ENCODE peak calls at places on chromosomes 12 and 14, in four cellular contexts. F is D721Med, S is EL, A is H9. R is an unnamed sample.

GRCh38 chr12:56684745-56685369 is 3.2 kb downstream of the PTGES3 start:
- DNase-seq in A (peak; percentile 23), S (no peak), F (no peak), R (no peak)

GRCh38 chr14:73428354-73428824 is 30.0 kb downstream of the NUMB start:
- DNase-seq in S (no peak), F (no peak), A (no peak), R (no peak)

GRCh38 chr14:103385994-103386491 is 828 bp downstream of the MARK3 start:
- DNase-seq in F (no peak), A (no peak), S (peak; percentile 32), R (no peak)

GRCh38 chr14:90693413-90693812 is 122.8 kb downstream of the TTC7B start:
- DNase-seq in F (no peak), A (no peak), S (no peak), R (no peak)

GRCh38 chr12:116620085-116620734 is 61.0 kb downstream of the MAP1LC3B2 start:
- DNase-seq in F (no peak), A (no peak), S (no peak), R (no peak)

GRCh38 chr12:115227137-115227615 is 543.2 kb upstream of the TBX3 start:
- DNase-seq in F (no peak), A (no peak), S (peak; percentile 91), R (peak; percentile 91)

GRCh38 chr12:106137456-106138278 is 1.1 kb downstream of the NUAK1 start:
- DNase-seq in S (peak; percentile 31), A (no peak), F (no peak), R (no peak)

GRCh38 chr12:77344651-77345050 is 279.3 kb upstream of the E2F7 start:
- DNase-seq in F (no peak), S (no peak), A (no peak), R (no peak)

GRCh38 chr14:42214981-42215491 is 608.4 kb downstream of the LRFN5 start:
- DNase-seq in F (no peak), A (no peak), S (peak; percentile 58), R (peak; percentile 56)

GRCh38 chr12:19190292-19191031 is 60.9 kb downstream of the PLEKHA5 start:
- DNase-seq in F (no peak), S (peak; percentile 61), A (no peak), R (peak; percentile 34)

GRCh38 chr14:24051162-24051788 is 534 bp upstream of the CARMIL3 start:
- DNase-seq in S (no peak), A (peak; percentile 51), F (no peak), R (no peak)

GRCh38 chr12:53994691-53995310 is 5.2 kb upstream of the HOXC9 start:
- DNase-seq in F (no peak), S (no peak), A (no peak), R (no peak)

GRCh38 chr14:75987201-75987970 is 1.8 kb downstream of the IFT43 start:
- DNase-seq in A (no peak), F (no peak), S (no peak), R (no peak)

GRCh38 chr12:92597997-92598396 is 104.8 kb upstream of the PLEKHG7 start:
- DNase-seq in F (no peak), S (peak; percentile 63), A (no peak), R (peak; percentile 56)

GRCh38 chr12:92444763-92445162 is 258.0 kb upstream of the PLEKHG7 start:
- DNase-seq in F (no peak), S (no peak), A (no peak), R (no peak)

GRCh38 chr14:68548194-68549056 is 244.4 kb downstream of the ZFP36L1 start:
- DNase-seq in S (peak; percentile 97), A (no peak), F (no peak), R (peak; percentile 88)

GRCh38 chr14:90676859-90677258 is 139.4 kb downstream of the TTC7B start:
- DNase-seq in F (no peak), S (no peak), A (no peak), R (no peak)

GRCh38 chr14:99323603-99324185 is 51.7 kb upstream of the BCL11B start:
- DNase-seq in A (no peak), F (no peak), S (no peak), R (no peak)

GRCh38 chr14:36941783-36942521 is 230.5 kb downstream of the SLC25A21 start:
- DNase-seq in S (peak; percentile 56), A (peak; percentile 60), F (no peak), R (peak; percentile 53)

GRCh38 chr12:12999276-12999958 is 648 bp downstream of the HEBP1 start:
- DNase-seq in S (peak; percentile 39), A (no peak), F (no peak), R (peak; percentile 13)

GRCh38 chr12:77082021-77082420 is 16.7 kb upstream of the E2F7 start:
- DNase-seq in A (no peak), S (no peak), F (no peak), R (no peak)

GRCh38 chr12:127963926-127964325 is 303.0 kb upstream of the TMEM132C start:
- DNase-seq in S (no peak), F (no peak), A (no peak), R (no peak)

GRCh38 chr12:11581179-11581755 is 68.2 kb upstream of the ETV6 start:
- DNase-seq in F (no peak), S (peak; percentile 74), A (no peak), R (peak; percentile 52)

GRCh38 chr14:29140059-29140458 is 373.5 kb downstream of the FOXG1 start:
- DNase-seq in A (no peak), F (no peak), S (no peak), R (no peak)

GRCh38 chr14:35213143-35213788 is 78.9 kb upstream of the PSMA6 start:
- DNase-seq in A (no peak), S (no peak), F (no peak), R (no peak)

GRCh38 chr14:103733651-103734050 is 18.0 kb downstream of the ZFYVE21 start:
- DNase-seq in S (peak; percentile 46), A (no peak), F (no peak), R (no peak)

GRCh38 chr14:32438511-32438910 is 109.4 kb downstream of the AKAP6 start:
- DNase-seq in A (no peak), S (no peak), F (no peak), R (no peak)

GRCh38 chr12:52007158-52007921 is 594 bp downstream of the TAMALIN start:
- DNase-seq in A (peak; percentile 49), F (no peak), S (no peak), R (no peak)

GRCh38 chr14:103204852-103205540 is 81.7 kb downstream of the TNFAIP2 start:
- DNase-seq in S (no peak), F (no peak), A (no peak), R (no peak)